ENCODE peak calls at places on chromosomes 1 and 21, in seven cellular contexts. D, K, O, Z, M, A and E are unnamed samples.

GRCh38 chr1:238681021-238681420 is 705.3 kb upstream of the CHRM3 start:
- DNase-seq in M (no peak), D (no peak), A (no peak), Z (no peak), O (peak; percentile 83), K (no peak), E (no peak)

GRCh38 chr1:61782771-61783170 is 40.5 kb downstream of the PATJ start:
- DNase-seq in D (no peak), K (no peak), A (no peak), M (no peak), O (no peak), Z (no peak), E (no peak)

GRCh38 chr1:171805395-171806115 is 24.1 kb downstream of the METTL13 start:
- DNase-seq in O (no peak), D (no peak), K (no peak), Z (no peak), M (no peak), A (no peak), E (no peak)

GRCh38 chr1:184199036-184199796 is 147.7 kb downstream of the TSEN15 start:
- DNase-seq in O (peak; percentile 50), M (no peak), K (no peak), Z (no peak), D (peak; percentile 60), A (peak; percentile 44), E (no peak)

GRCh38 chr1:111481387-111482221 is 7.8 kb downstream of the C1orf162 start:
- DNase-seq in D (no peak), O (peak; percentile 76), Z (peak; percentile 79), A (peak; percentile 88), M (peak; percentile 29), K (peak; percentile 88), E (peak; percentile 77)

GRCh38 chr1:217214551-217214950 is 416.3 kb downstream of the GPATCH2 start:
- DNase-seq in D (no peak), K (no peak), M (no peak), O (no peak), Z (no peak), A (peak; percentile 8), E (no peak)

GRCh38 chr1:226335653-226336052 is 26.7 kb upstream of the LIN9 start:
- DNase-seq in O (no peak), K (no peak), A (no peak), D (no peak), M (no peak), Z (no peak), E (no peak)

GRCh38 chr1:167454929-167455785 is 63.2 kb downstream of the CD247 start:
- DNase-seq in A (peak; percentile 68), K (peak; percentile 61), Z (peak; percentile 40), M (no peak), O (peak; percentile 36), D (no peak), E (peak; percentile 68)

GRCh38 chr1:155944396-155944728 is 2.9 kb downstream of the RXFP4 start:
- DNase-seq in Z (no peak), D (no peak), K (no peak), A (peak; percentile 41), M (no peak), O (no peak), E (no peak)

GRCh38 chr1:213135572-213135971 is 84.5 kb downstream of the RPS6KC1 start:
- DNase-seq in O (peak; percentile 32), M (no peak), D (no peak), Z (no peak), K (no peak), A (peak; percentile 61), E (no peak)

GRCh38 chr1:33768821-33769220 is 95.1 kb upstream of the HMGB4 start:
- DNase-seq in M (no peak), O (no peak), Z (no peak), D (no peak), K (no peak), A (no peak), E (no peak)

GRCh38 chr1:116033322-116033721 is 57.0 kb downstream of the SLC22A15 start:
- DNase-seq in M (no peak), D (no peak), O (peak; percentile 88), A (no peak), K (no peak), Z (no peak), E (no peak)

GRCh38 chr1:22739648-22740385 is 29.2 kb downstream of the EPHB2 start:
- DNase-seq in A (peak; percentile 93), Z (peak; percentile 58), D (peak; percentile 84), M (peak; percentile 74), O (peak; percentile 72), K (no peak), E (no peak)

GRCh38 chr1:183147735-183148134 is 38.3 kb upstream of the LAMC2 start:
- DNase-seq in O (no peak), D (no peak), K (peak; percentile 5), A (peak; percentile 30), M (no peak), Z (no peak), E (no peak)

GRCh38 chr1:61561666-61562065 is 163.3 kb downstream of the TM2D1 start:
- DNase-seq in O (peak; percentile 79), A (peak; percentile 76), Z (no peak), K (no peak), D (no peak), M (no peak), E (no peak)

GRCh38 chr1:2302292-2302925 is 74.3 kb downstream of the SKI start:
- DNase-seq in D (no peak), O (no peak), Z (no peak), M (no peak), K (no peak), A (no peak), E (no peak)

GRCh38 chr1:9711466-9712020 is 60.0 kb downstream of the PIK3CD start:
- DNase-seq in D (no peak), K (no peak), M (no peak), Z (no peak), A (no peak), O (no peak), E (no peak)

GRCh38 chr1:96306809-96307208 is 414.8 kb upstream of the PTBP2 start:
- DNase-seq in A (peak; percentile 75), Z (no peak), D (no peak), O (peak; percentile 65), K (no peak), M (peak; percentile 13), E (no peak)

GRCh38 chr1:201140235-201140940 is 13.4 kb upstream of the ASCL5 start:
- DNase-seq in K (no peak), M (no peak), Z (no peak), O (no peak), D (no peak), A (no peak), E (no peak)

GRCh38 chr1:186234976-186235686 is 139.9 kb downstream of the TPR start:
- DNase-seq in D (no peak), O (peak; percentile 38), Z (no peak), M (no peak), K (no peak), A (no peak), E (no peak)

GRCh38 chr21:38725196-38726157 is 80.3 kb upstream of the ETS2 start:
- DNase-seq in O (peak; percentile 97), Z (no peak), K (no peak), M (no peak), A (no peak), D (no peak), E (no peak)

GRCh38 chr1:109634771-109635750 is 15.4 kb downstream of the AMPD2 start:
- DNase-seq in Z (peak; percentile 3), A (peak; percentile 4), M (no peak), O (no peak), D (no peak), K (no peak), E (no peak)

GRCh38 chr21:42696026-42696380 is 42.6 kb downstream of the PDE9A start:
- DNase-seq in M (no peak), A (no peak), D (no peak), Z (no peak), K (no peak), O (no peak), E (no peak)

GRCh38 chr1:109917429-109918076 is 6.9 kb downstream of the CSF1 start:
- DNase-seq in M (no peak), D (no peak), Z (no peak), K (no peak), A (no peak), O (no peak), E (peak; percentile 3)

GRCh38 chr1:22105611-22106207 is 37.2 kb downstream of the WNT4 start:
- DNase-seq in O (peak; percentile 72), Z (peak; percentile 23), A (peak; percentile 71), D (no peak), K (peak; percentile 67), M (peak; percentile 41), E (no peak)

DNA sequence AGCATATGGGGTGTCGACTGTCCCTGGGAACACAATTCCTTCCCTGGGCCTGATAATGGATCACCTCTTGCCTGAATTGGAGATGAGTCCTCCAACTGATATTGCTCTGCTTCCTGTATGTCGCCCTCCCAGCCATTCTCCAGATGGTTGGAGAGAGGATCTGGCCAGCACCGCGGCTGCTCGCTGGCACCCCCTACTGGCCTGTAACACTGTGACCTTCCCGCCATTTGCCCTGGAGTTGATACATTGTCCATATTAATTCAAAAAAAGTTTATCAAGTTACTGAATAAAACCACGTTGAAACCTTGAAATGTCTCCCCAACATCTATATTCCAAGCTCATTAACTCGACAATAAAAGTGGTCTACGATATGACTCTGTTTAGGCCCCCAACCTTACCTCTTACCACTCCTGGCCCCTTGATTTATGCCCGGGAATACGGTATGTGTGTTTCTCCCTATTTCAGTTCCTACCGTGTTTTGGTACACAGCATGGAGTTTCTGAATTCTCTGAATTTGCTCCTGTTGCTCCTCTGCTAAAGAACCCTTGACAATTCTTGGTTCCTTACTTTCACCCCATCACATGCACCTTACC is 241.8 kb upstream of the KIAA0040 start:
- DNase-seq in M (no peak), K (no peak), O (no peak), A (no peak), Z (no peak), D (no peak), E (no peak)
- TF ChIP-seq CTCF in M (no peak), K (peak; percentile 7), O (no peak), A (no peak), Z (no peak), D (peak; percentile 34), E (peak; percentile 59)

GRCh38 chr1:147890177-147890790 is 12.3 kb upstream of the GJA8 start:
- DNase-seq in A (peak; percentile 63), K (peak; percentile 88), D (peak; percentile 7), M (no peak), O (peak; percentile 83), Z (peak; percentile 21), E (peak; percentile 91)
- TF ChIP-seq CTCF in A (peak; percentile 13), K (peak; percentile 73), D (peak; percentile 95), M (peak; percentile 23), O (peak; percentile 81), Z (peak; percentile 42), E (peak; percentile 70)

GRCh38 chr21:23743821-23744220 is 1863.5 kb downstream of the MRPL39 start:
- DNase-seq in M (no peak), D (no peak), Z (no peak), O (peak; percentile 0), A (no peak), K (no peak), E (no peak)

DNA sequence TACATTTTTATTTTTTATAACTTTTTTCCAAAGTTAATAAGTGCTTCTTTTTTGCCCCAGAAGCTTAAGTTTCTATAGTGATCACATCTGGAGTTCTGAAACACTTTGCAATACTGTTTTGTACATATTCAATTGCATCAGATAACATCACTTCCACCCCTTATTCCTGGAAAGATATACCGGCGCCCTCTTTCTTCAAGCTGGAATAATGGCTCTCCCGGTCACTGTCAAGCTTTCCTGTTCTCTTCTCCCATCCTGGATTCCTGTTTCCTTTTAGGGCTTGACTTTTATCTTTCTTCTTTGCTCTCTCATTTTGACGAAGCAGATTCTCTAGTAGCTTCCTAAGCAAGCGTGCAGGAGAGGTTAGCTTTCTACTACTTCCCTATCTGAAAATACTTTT is 1866.8 kb downstream of the MRPL39 start:
- DNase-seq in D (no peak), Z (no peak), K (no peak), A (no peak), O (no peak), M (no peak), E (no peak)
- TF ChIP-seq CTCF in D (no peak), Z (no peak), K (no peak), A (no peak), O (no peak), M (no peak), E (no peak)

GRCh38 chr1:203663294-203663693 is 36.7 kb downstream of the ATP2B4 start:
- DNase-seq in D (peak; percentile 93), Z (no peak), O (peak; percentile 98), A (peak; percentile 92), K (no peak), M (peak; percentile 69), E (no peak)
- TF ChIP-seq CTCF in D (no peak), Z (no peak), O (peak; percentile 35), A (no peak), K (no peak), M (peak; percentile 8), E (no peak)